ENCODE peak calls at places on chromosomes 2 and 18, in four cellular contexts. E is HepG2, Y is A549, K is K562. N is an unnamed sample.

GRCh38 chr2:26464390-26465265 is 13.3 kb downstream of the OTOF start:
- DNase-seq in E (no peak), Y (no peak), K (no peak), N (no peak)

GRCh38 chr2:173400760-173401159 is 46.1 kb downstream of the CDCA7 start:
- DNase-seq in E (peak), Y (no peak), K (no peak), N (no peak)

GRCh38 chr2:10911291-10912075 is at the start of gene KCNF1:
- DNase-seq in E (peak), Y (peak), K (no peak), N (no peak)

GRCh38 chr2:197647961-197648690 is 27.3 kb downstream of the RFTN2 start:
- DNase-seq in E (no peak), Y (no peak), K (no peak), N (no peak)

GRCh38 chr2:29317077-29317517 is 201.9 kb downstream of the CLIP4 start:
- DNase-seq in E (no peak), Y (no peak), K (no peak), N (peak)

GRCh38 chr2:150144546-150145305 is 342.7 kb downstream of the RND3 start:
- DNase-seq in E (no peak), Y (no peak), K (no peak), N (no peak)

GRCh38 chr2:134433934-134434333 is 180.1 kb downstream of the MGAT5 start:
- DNase-seq in E (no peak), Y (no peak), K (no peak), N (no peak)

GRCh38 chr2:69298862-69299261 is 88.2 kb downstream of the GFPT1 start:
- DNase-seq in E (no peak), Y (no peak), K (no peak), N (no peak)

GRCh38 chr2:61266653-61267505 is 104.9 kb downstream of the C2orf74 start:
- DNase-seq in E (peak), Y (no peak), K (no peak), N (no peak)

GRCh38 chr2:73156539-73157124 is 43.9 kb upstream of the RAB11FIP5 start:
- DNase-seq in E (peak), Y (peak), K (peak), N (no peak)

GRCh38 chr2:42830922-42831574 is 38.7 kb upstream of the HAAO start:
- DNase-seq in E (no peak), Y (no peak), K (no peak), N (no peak)

GRCh38 chr2:36587091-36587490 is 10.9 kb downstream of the FEZ2 start:
- DNase-seq in E (no peak), Y (no peak), K (no peak), N (no peak)

GRCh38 chr2:170235860-170236638 is 58.1 kb downstream of the MYO3B start:
- DNase-seq in E (peak), Y (peak), K (peak), N (no peak)

GRCh38 chr2:28640908-28641300 is 110.7 kb upstream of the PPP1CB start:
- DNase-seq in E (no peak), Y (no peak), K (no peak), N (no peak)

GRCh38 chr2:120406566-120406965 is 60.6 kb downstream of the INHBB start:
- DNase-seq in E (no peak), Y (no peak), K (no peak), N (no peak)

GRCh38 chr2:20584637-20585321 is 66.1 kb downstream of the HS1BP3 start:
- DNase-seq in E (peak), Y (peak), K (no peak), N (no peak)

GRCh38 chr2:63628543-63628942 is 39.8 kb downstream of the MDH1 start:
- DNase-seq in E (no peak), Y (no peak), K (no peak), N (no peak)

GRCh38 chr2:236680461-236680860 is 110.8 kb downstream of the ACKR3 start:
- DNase-seq in E (no peak), Y (no peak), K (no peak), N (no peak)

GRCh38 chr18:46793565-46793964 is 36.7 kb upstream of the ST8SIA5 start:
- DNase-seq in E (no peak), Y (no peak), K (no peak), N (no peak)

GRCh38 chr2:218516614-218517013 is 51.5 kb downstream of the USP37 start:
- DNase-seq in E (peak), Y (peak), K (peak), N (no peak)

GRCh38 chr2:96564026-96564425 is 27.5 kb downstream of the ARID5A start:
- DNase-seq in E (no peak), Y (no peak), K (no peak), N (no peak)

GRCh38 chr2:205758498-205758897 is 76.2 kb downstream of the NRP2 start:
- DNase-seq in E (no peak), Y (no peak), K (no peak), N (no peak)

GRCh38 chr2:42865884-42866861 is 73.8 kb upstream of the HAAO start:
- DNase-seq in E (no peak), Y (no peak), K (no peak), N (no peak)

GRCh38 chr2:160051374-160051800 is 11.0 kb downstream of the PLA2R1 start:
- DNase-seq in E (no peak), Y (no peak), K (no peak), N (no peak)

GRCh38 chr2:1993711-1994682 is 249.7 kb upstream of the PXDN start:
- DNase-seq in E (no peak), Y (no peak), K (no peak), N (no peak)

GRCh38 chr2:160156665-160157064 is 43.4 kb downstream of the ITGB6 start:
- DNase-seq in E (no peak), Y (no peak), K (no peak), N (no peak)

GRCh38 chr2:187581125-187581896 is 27.1 kb upstream of the TFPI start:
- DNase-seq in E (peak), Y (peak), K (peak), N (no peak)

GRCh38 chr2:169895294-169895985 is 68.2 kb downstream of the UBR3 start:
- DNase-seq in E (no peak), Y (no peak), K (no peak), N (no peak)

GRCh38 chr2:240060977-240061591 is 7.8 kb upstream of the OR6B3 start:
- DNase-seq in E (peak), Y (peak), K (peak), N (no peak)

GRCh38 chr18:79599503-79599931 is 80.1 kb upstream of the CTDP1 start:
- DNase-seq in E (no peak), Y (peak), K (no peak), N (no peak)

GRCh38 chr2:52222128-52222527 is 1190.2 kb upstream of the NRXN1 start:
- DNase-seq in E (no peak), Y (no peak), K (no peak), N (no peak)

GRCh38 chr2:207403950-207404349 is 125.8 kb upstream of the CREB1 start:
- DNase-seq in E (no peak), Y (no peak), K (no peak), N (no peak)

GRCh38 chr18:32277492-32277988 is 87.7 kb downstream of the MEP1B start:
- DNase-seq in E (no peak), Y (no peak), K (no peak), N (no peak)

GRCh38 chr2:667332-668000 is 9.7 kb downstream of the TMEM18 start:
- DNase-seq in E (peak), Y (peak), K (peak), N (no peak)

GRCh38 chr18:47163241-47163640 is 12.9 kb downstream of the IER3IP1 start:
- DNase-seq in E (no peak), Y (no peak), K (no peak), N (no peak)

GRCh38 chr2:171711351-171711750 is 24.1 kb downstream of the DYNC1I2 start:
- DNase-seq in E (no peak), Y (no peak), K (no peak), N (no peak)

GRCh38 chr18:75482880-75483279 is 55.4 kb upstream of the SMIM21 start:
- DNase-seq in E (no peak), Y (no peak), K (no peak), N (no peak)
- TF ChIP-seq CHD4 in E (no peak), Y (no peak), K (no peak), N (no peak)

DNA sequence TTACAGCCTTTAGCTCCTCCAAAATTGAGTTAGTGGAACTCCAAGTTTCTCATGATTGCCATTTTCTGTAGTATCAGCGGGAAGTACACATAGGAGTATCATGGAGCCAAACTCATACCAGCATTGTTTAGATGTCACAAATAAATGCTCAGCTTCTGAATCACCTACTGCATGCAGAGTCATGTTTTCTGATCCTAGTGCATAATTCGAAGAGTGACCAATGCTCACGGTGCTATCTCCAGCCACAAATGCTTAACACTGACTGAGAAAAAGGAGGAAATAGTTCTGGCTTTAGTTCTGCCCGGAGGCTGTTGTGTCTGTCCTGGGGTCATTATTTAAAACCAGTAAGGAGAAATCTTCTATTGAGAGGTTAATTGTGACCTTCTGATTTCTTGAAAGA is 45.4 kb upstream of the LRATD1 start:
- DNase-seq in E (no peak), Y (no peak), K (no peak), N (no peak)
- TF ChIP-seq CHD4 in E (no peak), Y (no peak), K (no peak), N (no peak)

DNA sequence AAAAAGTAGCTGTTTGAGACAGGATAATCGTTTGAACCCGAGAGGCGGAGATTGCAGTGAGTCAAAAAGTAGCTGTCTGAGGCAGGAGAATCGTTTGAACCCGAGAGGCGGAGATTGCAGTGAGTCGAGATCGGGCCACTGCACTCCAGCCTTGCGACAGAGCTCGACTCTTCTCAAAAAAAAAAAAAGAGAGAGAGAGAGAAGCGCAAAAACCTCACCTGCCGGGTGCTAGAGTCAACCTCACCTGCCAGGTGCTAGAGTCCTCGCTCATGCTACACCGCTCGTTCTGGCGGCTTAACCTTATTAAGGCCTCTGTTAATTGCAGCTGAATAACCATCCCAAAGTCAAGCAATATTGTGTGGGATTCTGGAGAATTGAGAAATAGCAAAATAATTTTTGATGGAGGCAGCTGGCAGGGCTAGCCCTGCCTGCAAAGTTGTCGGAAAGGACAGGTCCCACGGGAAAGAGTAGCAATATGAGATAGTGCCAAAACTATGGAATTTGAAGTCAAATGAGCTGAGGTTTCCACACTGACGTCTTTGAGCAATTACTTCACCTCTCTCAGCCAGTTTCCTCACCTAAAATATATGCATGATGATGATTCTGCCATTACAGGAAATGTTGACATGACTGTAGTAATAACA is 635 bp upstream of the DYM start:
- DNase-seq in E (no peak), Y (no peak), K (no peak), N (no peak)
- TF ChIP-seq CHD4 in E (peak), Y (no peak), K (no peak), N (no peak)

DNA sequence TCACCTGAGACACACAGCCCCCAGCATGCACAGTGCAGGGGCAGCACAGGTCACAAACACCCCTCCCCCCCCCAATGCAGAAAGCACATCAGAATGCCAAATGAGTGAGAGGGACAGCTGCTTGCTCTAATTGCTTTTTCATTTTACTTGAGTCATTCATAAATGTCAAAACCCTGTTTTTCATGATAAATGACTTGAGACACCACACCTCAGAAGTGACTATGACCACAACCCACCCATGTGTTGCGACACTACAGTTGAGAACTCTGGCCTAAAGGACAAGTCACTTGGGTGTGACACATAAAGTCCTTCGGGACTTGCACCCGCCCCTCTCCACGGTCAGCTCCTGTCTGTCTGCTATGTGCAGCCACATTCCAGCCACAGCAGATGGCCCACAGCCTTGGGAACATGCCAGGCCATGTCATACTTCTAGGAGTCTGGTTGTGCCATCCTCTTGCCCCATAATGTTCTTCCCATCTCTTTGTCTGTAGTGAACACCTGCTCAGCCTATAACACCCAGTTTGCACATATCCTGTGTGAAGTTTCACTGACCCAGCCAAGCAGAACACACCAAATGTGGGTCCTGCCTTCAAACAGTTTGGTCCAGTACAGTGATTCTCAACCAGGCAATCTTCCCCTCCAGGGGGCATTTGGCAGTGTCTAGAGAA is 30.2 kb upstream of the RIOK3 start:
- DNase-seq in E (peak), Y (peak), K (peak), N (peak)
- TF ChIP-seq CHD4 in E (no peak), Y (no peak), K (no peak), N (no peak)

DNA sequence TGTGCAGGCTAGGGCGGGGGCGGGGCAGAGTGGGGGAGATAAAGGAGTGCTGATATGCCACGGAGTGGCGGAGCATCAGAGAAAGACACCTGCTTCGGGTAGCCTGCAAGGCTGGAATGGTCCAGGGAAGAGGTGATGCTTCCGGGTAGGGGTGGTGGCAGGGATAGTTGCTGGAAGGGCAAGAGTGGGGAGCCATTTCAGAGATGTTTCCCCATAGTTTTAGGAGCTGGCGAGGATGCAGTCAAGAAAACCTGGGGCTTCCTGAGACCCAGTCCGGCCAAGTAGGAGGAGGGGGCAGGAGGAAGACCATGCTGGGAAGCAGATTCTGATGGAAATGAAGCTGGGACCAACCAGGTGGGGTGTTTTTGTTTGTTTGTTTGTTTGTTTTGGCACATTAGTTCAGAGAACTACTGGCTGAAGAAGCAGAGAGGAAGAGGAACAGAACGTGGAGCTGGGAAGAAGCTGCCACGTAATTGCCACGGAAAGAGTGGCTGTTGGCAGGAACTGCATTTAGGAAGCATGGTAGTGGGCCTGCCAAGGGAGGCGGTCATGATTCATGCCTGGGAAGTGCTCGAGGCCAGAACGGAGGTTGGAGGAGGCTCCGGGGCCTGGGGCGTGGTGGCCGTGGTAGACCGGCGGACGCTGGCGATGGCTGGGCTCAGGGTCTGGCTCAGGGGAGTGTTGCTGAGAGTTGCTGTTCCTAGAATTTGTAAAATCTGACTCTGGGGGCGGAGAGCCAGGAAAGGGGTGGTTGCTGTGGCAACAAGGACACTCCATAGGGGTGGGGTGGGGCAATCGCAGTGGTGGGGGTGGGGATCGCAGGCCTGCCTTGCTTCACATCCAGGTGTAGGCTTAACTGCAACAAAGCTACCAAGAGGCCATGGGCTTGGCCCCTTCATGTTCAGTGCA is 8.6 kb upstream of the INPP5D start:
- DNase-seq in E (no peak), Y (no peak), K (peak), N (no peak)
- TF ChIP-seq CHD4 in E (no peak), Y (no peak), K (no peak), N (no peak)

DNA sequence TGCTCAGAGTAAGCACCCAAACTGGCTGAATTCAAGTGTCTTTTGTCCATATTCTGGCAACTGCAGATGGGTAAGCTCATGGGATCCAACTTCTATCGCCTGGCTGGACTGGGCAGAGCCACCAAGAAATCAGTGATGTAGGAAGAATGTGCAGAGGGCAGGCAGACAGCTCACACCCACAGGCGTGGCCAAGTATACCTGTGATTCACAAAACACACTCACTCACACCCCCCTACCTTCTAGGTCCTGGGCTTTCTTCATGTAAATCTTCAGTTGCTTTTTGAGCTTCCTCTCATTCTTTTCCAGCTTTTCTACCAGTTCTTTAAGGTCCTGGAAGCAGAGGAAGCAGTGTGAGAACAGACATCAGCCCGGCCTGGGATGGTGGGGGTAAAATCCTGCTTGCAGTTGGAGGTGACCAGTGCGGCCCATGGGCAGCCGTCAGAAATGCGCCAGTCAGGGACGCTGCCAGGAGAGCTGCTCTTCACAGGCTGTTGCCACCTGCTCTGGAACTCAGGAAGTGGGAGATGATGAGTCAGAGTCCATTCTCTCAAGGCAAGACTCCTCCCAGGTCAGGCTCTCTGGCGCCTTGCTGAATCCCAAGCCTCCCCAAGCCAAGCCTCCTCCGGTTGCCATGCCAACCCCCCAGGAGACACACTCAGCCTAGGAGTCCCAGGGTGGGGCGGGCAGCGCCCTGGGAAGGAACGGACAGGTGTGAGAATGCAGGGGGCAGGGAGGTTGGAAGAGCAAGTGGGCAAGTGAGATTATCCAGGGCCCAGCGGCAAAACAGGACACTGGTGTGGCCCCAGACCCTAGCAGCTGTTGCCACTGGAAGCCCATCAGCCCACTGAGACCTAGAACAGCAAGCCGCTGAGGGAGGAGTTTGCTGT is 36.2 kb upstream of the ACAA2 start:
- DNase-seq in E (peak), Y (peak), K (peak), N (no peak)
- TF ChIP-seq CHD4 in E (no peak), Y (no peak), K (no peak), N (no peak)